ENCODE peak calls at places on chromosomes 1 and 21, in five cellular contexts. U is progenitor cell of endocrine pancreas, W is MCF 10A, R is cardiac muscle cell, N is H9. Q is an unnamed sample.

GRCh38 chr1:182493063-182493462 is 43.1 kb downstream of the RGSL1 start:
- DNase-seq in W (no peak), R (no peak), N (no peak), U (no peak), Q (no peak)

GRCh38 chr1:39164256-39164655 is 40.2 kb upstream of the MACF1 start:
- DNase-seq in R (no peak), N (no peak), W (no peak), U (no peak), Q (no peak)

GRCh38 chr1:112575154-112575804 is 43.7 kb downstream of the ST7L start:
- DNase-seq in U (no peak), W (peak; percentile 88), R (peak; percentile 95), N (no peak), Q (no peak)

GRCh38 chr1:9179450-9179849 is 50.5 kb upstream of the GPR157 start:
- DNase-seq in R (no peak), W (no peak), N (no peak), U (no peak), Q (no peak)

GRCh38 chr1:201468501-201468843 is 516 bp downstream of the PHLDA3 start:
- DNase-seq in U (peak; percentile 22), W (peak; percentile 53), R (peak; percentile 50), N (no peak), Q (peak; percentile 62)

GRCh38 chr1:213723187-213723586 is 264.6 kb upstream of the PROX1 start:
- DNase-seq in U (no peak), N (no peak), W (no peak), R (no peak), Q (no peak)

GRCh38 chr21:42357307-42357706 is 6.5 kb upstream of the TFF2 start:
- DNase-seq in W (no peak), R (no peak), U (no peak), N (no peak), Q (no peak)

GRCh38 chr1:179298952-179299351 is 5.4 kb downstream of the SOAT1 start:
- DNase-seq in W (no peak), R (no peak), U (no peak), N (no peak), Q (no peak)

GRCh38 chr1:117324357-117324756 is 42.9 kb upstream of the MAN1A2 start:
- DNase-seq in R (no peak), U (no peak), W (no peak), N (no peak), Q (no peak)

GRCh38 chr21:43697758-43698643 is 20.9 kb upstream of the PDXK start:
- DNase-seq in W (peak; percentile 39), R (peak; percentile 48), U (no peak), N (no peak), Q (no peak)

GRCh38 chr1:156652131-156652991 is 10.4 kb downstream of the BCAN start:
- DNase-seq in U (peak; percentile 65), N (peak; percentile 64), R (peak; percentile 64), W (peak; percentile 66), Q (no peak)

GRCh38 chr21:46196733-46197132 is 12.5 kb upstream of the SPATC1L start:
- DNase-seq in U (no peak), W (no peak), R (no peak), N (no peak), Q (no peak)

GRCh38 chr1:215005078-215005477 is 77.5 kb upstream of the KCNK2 start:
- DNase-seq in R (no peak), U (no peak), W (no peak), N (no peak), Q (no peak)

GRCh38 chr21:21547368-21547953 is 549.3 kb downstream of the NCAM2 start:
- DNase-seq in U (no peak), N (no peak), R (peak; percentile 32), W (no peak), Q (no peak)

GRCh38 chr1:116122955-116123757 is 12.0 kb downstream of the MAB21L3 start:
- DNase-seq in R (peak; percentile 81), U (no peak), N (no peak), W (peak; percentile 75), Q (no peak)

GRCh38 chr1:12539705-12540579 is 78.1 kb downstream of the DHRS3 start:
- DNase-seq in W (peak; percentile 80), U (peak; percentile 49), N (peak; percentile 69), R (peak; percentile 99), Q (no peak)

GRCh38 chr1:19512545-19512944 is 27.2 kb upstream of the CAPZB start:
- DNase-seq in R (peak; percentile 63), W (no peak), N (no peak), U (no peak), Q (no peak)

GRCh38 chr1:86441581-86441980 is 17.6 kb downstream of the CLCA2 start:
- DNase-seq in N (no peak), U (no peak), W (no peak), R (no peak), Q (no peak)

GRCh38 chr1:57058652-57059501 is 93.1 kb upstream of the C8B start:
- DNase-seq in U (no peak), R (no peak), N (no peak), W (no peak), Q (no peak)

GRCh38 chr1:226891346-226891745 is 20.9 kb downstream of the PSEN2 start:
- DNase-seq in N (no peak), W (no peak), R (no peak), U (no peak), Q (no peak)

GRCh38 chr1:27882543-27882903 is 10.2 kb downstream of the THEMIS2 start:
- DNase-seq in R (no peak), W (no peak), U (no peak), N (no peak), Q (no peak)

GRCh38 chr1:58874757-58875755 is 91.2 kb upstream of the JUN start:
- DNase-seq in U (peak; percentile 34), R (peak; percentile 85), N (peak; percentile 63), W (no peak), Q (no peak)

GRCh38 chr1:213512316-213512715 is 461.3 kb downstream of the RPS6KC1 start:
- DNase-seq in N (no peak), W (no peak), U (no peak), R (no peak), Q (no peak)

GRCh38 chr1:201456499-201457309 is 12.3 kb downstream of the PHLDA3 start:
- DNase-seq in R (peak; percentile 97), W (peak; percentile 97), U (no peak), N (peak; percentile 31), Q (no peak)

GRCh38 chr1:29849038-29849750 is 612.9 kb downstream of the PTPRU start:
- DNase-seq in N (peak; percentile 79), W (peak; percentile 62), R (peak; percentile 34), U (no peak), Q (peak; percentile 48)

GRCh38 chr1:235093685-235094592 is 34.7 kb downstream of the TOMM20 start:
- DNase-seq in U (peak; percentile 69), W (peak; percentile 83), R (peak; percentile 77), N (peak; percentile 84), Q (peak; percentile 88)

GRCh38 chr1:222777977-222778376 is 36.9 kb upstream of the DISP1 start:
- DNase-seq in U (no peak), W (peak; percentile 100), N (no peak), R (peak; percentile 84), Q (no peak)

GRCh38 chr1:175217674-175218073 is 25.1 kb upstream of the KIAA0040 start:
- DNase-seq in W (no peak), U (no peak), N (no peak), R (no peak), Q (no peak)

GRCh38 chr1:177490240-177490639 is 319.5 kb downstream of the BRINP2 start:
- DNase-seq in R (no peak), N (no peak), W (no peak), U (no peak), Q (no peak)

GRCh38 chr1:81802601-81803422 is 2.1 kb downstream of the ADGRL2 start:
- DNase-seq in W (peak; percentile 64), U (peak; percentile 61), N (peak; percentile 43), R (peak; percentile 82), Q (peak; percentile 84)

GRCh38 chr1:30617161-30617560 is 106.2 kb downstream of the MATN1 start:
- DNase-seq in N (no peak), R (no peak), U (no peak), W (peak; percentile 13), Q (no peak)

DNA sequence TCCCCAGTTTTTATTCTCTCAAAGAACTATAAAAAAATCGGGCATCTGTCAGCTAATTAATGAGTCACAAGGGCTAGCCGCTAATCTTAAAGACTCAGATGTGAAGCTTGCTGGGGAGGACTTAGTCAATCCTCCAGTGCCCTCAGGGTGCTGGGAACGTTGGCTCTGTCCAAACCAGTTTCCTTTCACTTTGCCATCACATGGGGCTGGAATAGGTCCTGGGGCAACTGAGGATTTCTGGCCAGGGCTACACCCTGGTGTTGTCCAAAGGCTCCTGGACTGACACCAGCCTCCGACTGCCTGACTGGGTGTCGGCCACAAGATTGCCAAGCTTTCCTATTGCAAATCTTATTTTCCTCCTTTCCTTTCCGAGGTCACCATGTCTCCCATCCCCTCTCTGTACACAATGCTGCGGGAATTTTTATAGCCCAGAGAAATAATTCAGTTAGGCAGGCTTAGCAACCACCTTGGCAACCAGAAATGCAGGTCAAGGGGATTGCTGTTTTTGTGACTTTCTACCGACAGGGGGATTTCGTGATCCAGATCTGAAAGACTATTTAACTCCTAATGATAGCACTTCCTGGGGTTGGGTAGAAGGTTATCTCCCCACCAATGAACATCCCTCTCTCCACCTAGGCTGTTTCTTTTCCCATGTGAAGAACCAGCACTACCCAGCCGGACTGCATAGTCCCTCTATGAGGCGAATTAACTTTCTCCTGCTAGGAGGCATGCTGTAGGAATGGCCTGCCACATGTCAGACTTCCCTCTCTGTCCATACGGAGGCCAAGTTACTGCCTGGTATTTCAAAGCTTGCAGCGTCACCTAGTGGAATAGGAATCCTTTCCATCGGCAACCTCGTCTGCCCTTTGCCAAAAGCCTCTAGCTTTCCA is 29.9 kb upstream of the CTBS start:
- DNase-seq in N (peak; percentile 69), U (no peak), W (peak; percentile 96), R (peak; percentile 90), Q (no peak)
- TF ChIP-seq CTCF in N (peak; percentile 74), U (no peak), W (peak; percentile 11), R (peak; percentile 65), Q (no peak)

DNA sequence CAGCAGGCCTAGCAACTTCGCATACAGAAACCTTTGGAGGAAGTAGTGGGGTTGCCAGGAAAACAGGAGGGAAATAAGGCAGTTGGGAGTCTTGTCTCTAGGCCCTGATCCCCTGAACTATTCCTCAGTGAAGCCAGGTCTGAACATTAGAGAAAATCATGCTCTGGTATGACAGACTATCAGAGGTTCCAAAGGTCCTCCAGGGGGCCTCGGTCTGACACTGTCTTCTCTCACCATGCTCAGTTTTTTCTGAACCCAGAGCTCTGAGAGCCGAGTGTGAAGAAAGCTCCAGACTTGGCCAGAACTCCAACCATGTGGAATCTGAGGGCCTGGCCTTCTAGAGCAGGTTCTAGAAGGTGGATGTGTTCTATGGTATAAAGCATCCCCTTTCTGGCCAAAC is 4.0 kb downstream of the TOMM40L start:
- DNase-seq in U (no peak), W (peak; percentile 28), R (no peak), N (no peak), Q (no peak)
- TF ChIP-seq CTCF in U (peak; percentile 15), W (no peak), R (no peak), N (peak; percentile 49), Q (no peak)

GRCh38 chr1:153192697-153193096 is 10.5 kb upstream of the LELP1 start:
- DNase-seq in N (peak; percentile 43), U (peak; percentile 37), W (peak; percentile 77), R (no peak), Q (peak; percentile 26)
- TF ChIP-seq CTCF in N (peak; percentile 91), U (peak; percentile 75), W (peak; percentile 98), R (no peak), Q (no peak)

DNA sequence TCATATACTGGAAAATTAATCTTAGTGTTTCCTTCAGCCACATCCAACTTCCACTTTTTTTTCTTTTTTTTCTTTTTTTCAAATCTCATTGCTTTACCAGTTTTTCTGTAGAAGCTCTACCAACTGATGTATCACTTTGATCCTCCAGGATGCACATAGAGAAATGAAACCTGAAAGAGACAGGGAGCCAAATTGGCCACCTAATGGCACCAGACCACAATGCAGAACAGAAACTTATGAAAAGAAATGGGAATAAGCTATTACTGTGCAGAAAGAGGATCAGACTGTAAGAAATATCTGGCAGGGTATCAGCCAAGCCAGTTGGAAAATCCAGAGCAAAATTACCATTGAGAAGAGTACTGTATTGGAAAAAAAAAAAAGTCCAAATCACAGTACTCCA is 1514.2 kb downstream of the MRPL39 start:
- DNase-seq in N (no peak), R (no peak), W (no peak), U (no peak), Q (no peak)
- TF ChIP-seq CTCF in N (no peak), R (no peak), W (no peak), U (no peak), Q (no peak)